ENCODE peak calls at places on chromosomes 11 and 22, in four cellular contexts. One of them, this sample, is unnamed.
A peak's percentile ranks its signal among the peaks of the same experiment; 100 is the strongest.

GRCh38 chr11:59187587-59187986 is 15.7 kb downstream of the DTX4 start:
- DNase-seq in HepG2: no peak
- DNase-seq in K562: no peak
- DNase-seq in A549: no peak
- DNase-seq in this sample: no peak

GRCh38 chr11:118870396-118871343 is 13.0 kb upstream of the CXCR5 start:
- DNase-seq in A549: no peak
- DNase-seq in HepG2: peak; percentile 28
- DNase-seq in K562: no peak
- DNase-seq in this sample: peak; percentile 57

GRCh38 chr11:65557280-65558001 is 718 bp downstream of the LTBP3 start:
- DNase-seq in HepG2: peak; percentile 63
- DNase-seq in K562: no peak
- DNase-seq in A549: no peak
- DNase-seq in this sample: no peak

GRCh38 chr11:44380009-44380313 is 70.0 kb upstream of the ALX4 start:
- DNase-seq in K562: no peak
- DNase-seq in A549: no peak
- DNase-seq in HepG2: no peak
- DNase-seq in this sample: no peak

GRCh38 chr22:46738961-46739870 is 1.2 kb upstream of the CERK start:
- DNase-seq in HepG2: peak; percentile 75
- DNase-seq in A549: peak; percentile 88
- DNase-seq in K562: peak; percentile 22
- DNase-seq in this sample: no peak

GRCh38 chr11:121928597-121929580 is 187.1 kb downstream of the BLID start:
- DNase-seq in A549: no peak
- DNase-seq in K562: no peak
- DNase-seq in HepG2: peak; percentile 85
- DNase-seq in this sample: no peak

GRCh38 chr11:9565822-9566560 is 7.5 kb upstream of the WEE1 start:
- DNase-seq in HepG2: peak; percentile 99
- DNase-seq in A549: peak; percentile 93
- DNase-seq in K562: peak; percentile 88
- DNase-seq in this sample: peak; percentile 84

GRCh38 chr11:86722041-86722440 is 49.6 kb upstream of the ME3 start:
- DNase-seq in K562: no peak
- DNase-seq in HepG2: no peak
- DNase-seq in A549: no peak
- DNase-seq in this sample: no peak

GRCh38 chr11:101880208-101880607 is 34.6 kb upstream of the CEP126 start:
- DNase-seq in HepG2: peak; percentile 75
- DNase-seq in K562: no peak
- DNase-seq in A549: no peak
- DNase-seq in this sample: no peak

DNA sequence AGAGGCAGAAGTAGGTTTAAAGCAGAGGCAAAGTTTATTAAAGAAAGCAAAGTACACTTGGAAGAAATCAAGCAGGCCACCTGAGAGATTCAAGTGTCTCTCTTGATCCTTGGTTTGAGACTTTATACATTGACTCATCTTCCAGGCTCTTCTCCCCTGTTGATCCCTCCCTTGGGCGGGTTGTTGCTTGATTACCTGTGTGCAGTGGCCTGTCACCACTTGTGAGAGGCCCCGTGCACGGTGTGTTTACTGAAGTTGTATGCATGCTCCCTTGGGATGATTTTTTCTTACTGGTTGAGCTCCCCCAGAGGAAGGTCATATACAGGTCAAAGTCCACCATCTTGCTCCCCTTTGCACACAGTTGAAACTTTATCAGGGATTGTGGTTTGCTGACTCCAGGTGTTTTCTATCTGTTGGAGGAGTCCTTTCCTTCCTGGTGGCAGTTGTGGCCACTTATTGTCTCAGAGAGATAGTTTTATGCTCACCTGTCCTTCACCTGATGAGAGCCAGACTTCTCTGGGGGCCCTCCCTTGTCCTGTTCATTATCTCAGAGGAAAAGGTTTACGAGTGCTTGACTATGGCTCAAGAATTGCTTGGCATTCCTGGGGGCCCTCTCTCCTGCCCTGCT is 16.3 kb upstream of the RBMXL2 start:
- DNase-seq in K562: peak; percentile 9
- DNase-seq in A549: no peak
- DNase-seq in HepG2: no peak
- DNase-seq in this sample: no peak
- TF ChIP-seq KDM1A in K562: no peak
- TF ChIP-seq KDM1A in A549: no peak
- TF ChIP-seq KDM1A in HepG2: no peak
- TF ChIP-seq KDM1A in this sample: no peak

GRCh38 chr22:43889366-43890253 is 2.2 kb downstream of the PNPLA5 start:
- DNase-seq in K562: no peak
- DNase-seq in HepG2: no peak
- DNase-seq in A549: no peak
- DNase-seq in this sample: no peak
- TF ChIP-seq ESRRA in K562: no peak
- TF ChIP-seq ESRRA in HepG2: no peak
- TF ChIP-seq ESRRA in A549: no peak
- TF ChIP-seq ESRRA in this sample: no peak

DNA sequence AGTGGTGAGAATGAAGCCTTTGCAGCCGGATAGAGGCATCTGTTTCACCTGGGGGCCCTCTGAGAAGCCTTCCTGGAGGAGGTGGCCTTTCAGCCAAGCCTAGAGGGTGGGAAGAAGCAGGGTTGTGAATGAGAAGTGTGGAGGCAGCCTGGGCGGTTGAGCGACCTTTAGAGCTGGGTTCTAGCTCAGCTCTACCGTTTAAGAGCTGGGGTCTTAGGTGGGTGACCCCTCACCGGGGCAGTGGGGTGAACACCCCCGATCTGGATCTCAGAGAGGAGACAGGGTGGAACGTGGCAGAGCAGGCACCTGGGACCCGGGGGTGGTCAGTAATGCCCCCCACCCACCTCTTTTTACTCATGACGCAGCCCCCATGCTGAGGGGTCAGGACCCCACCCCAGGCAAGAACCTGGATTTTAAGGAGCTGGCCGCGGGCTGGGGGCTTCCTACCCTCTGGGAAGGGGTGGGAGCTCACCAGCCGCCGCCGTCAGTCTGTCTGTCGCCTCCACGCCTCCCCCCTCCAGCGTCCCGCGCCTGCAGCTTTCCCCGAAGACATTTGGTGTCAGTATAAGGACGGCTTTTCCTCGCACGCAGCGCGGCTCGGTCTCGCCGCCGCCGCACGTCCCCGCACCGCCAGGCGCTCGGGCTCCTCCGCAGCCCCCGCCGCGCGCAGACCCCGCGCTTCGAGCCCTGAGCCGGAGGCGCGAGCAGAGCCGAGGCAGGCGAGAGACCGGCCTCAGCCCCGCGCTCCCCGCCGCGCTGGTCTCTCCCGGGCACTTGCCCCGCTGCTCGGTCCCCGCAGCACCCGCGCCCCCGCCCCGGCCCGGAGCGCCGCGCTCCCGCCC is 13.4 kb upstream of the CACNA1I start:
- DNase-seq in HepG2: no peak
- DNase-seq in A549: peak; percentile 38
- DNase-seq in K562: peak; percentile 61
- DNase-seq in this sample: no peak
- TF ChIP-seq KDM1A in HepG2: no peak
- TF ChIP-seq KDM1A in A549: no peak
- TF ChIP-seq KDM1A in K562: no peak
- TF ChIP-seq KDM1A in this sample: no peak

DNA sequence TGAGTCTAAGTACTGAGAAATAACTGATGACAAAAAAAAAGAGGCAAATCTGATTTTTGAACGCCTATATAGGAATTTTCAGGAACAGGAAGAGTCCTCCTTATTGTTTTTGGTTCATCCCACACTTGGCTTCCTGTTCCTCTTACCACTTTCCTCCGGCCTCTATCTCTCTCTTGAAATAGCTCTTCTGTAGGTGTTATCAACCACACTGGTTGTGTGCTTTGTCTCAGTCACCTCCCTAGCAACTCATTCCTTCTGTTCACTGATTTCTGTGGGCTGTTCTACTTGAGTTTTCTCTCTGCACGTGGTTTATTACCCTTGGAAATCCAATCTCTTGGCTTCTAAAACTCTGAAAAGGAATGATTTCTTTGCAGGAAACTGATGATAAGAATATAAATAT is 78.7 kb upstream of the C11orf87 start:
- DNase-seq in K562: no peak
- DNase-seq in A549: no peak
- DNase-seq in HepG2: no peak
- DNase-seq in this sample: no peak
- TF ChIP-seq ESRRA in K562: no peak
- TF ChIP-seq ESRRA in A549: no peak
- TF ChIP-seq ESRRA in HepG2: no peak
- TF ChIP-seq ESRRA in this sample: no peak

DNA sequence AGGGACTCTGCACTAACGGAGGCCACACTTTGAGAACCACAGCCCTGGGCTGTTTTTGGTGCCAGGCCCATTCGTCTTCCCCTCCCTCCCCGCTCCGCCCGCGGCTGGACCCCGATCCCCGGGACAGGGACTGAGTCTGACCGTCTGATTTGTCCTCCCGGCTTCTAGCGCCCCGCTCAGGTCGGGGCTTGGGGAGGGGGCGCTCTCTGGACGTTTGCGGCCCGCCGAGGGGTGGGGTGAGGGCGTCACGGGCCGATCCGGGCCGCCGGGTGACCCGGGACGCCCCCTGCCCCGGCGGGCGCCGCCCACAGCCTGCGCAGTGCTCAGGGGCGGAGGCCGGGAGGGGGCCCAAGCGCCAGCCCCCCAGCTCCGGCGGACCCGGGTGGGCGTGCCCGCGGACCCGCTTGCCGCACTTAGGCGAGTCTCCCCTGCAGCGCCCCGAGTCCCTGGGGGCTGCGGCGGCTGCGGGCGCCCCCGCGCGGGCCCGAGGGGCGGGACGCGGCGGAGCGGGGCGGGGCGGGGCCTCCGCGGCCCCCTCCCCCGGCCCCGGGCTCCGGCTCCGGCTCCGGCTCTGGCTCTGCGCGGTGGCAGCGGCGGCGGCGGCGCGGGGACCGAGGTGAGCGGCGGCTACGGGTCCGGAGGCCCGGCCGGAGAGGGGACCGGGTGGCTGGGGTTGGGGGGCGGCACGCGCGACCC is 33.7 kb upstream of the PRR5 start:
- DNase-seq in A549: no peak
- DNase-seq in HepG2: no peak
- DNase-seq in K562: peak; percentile 45
- DNase-seq in this sample: no peak
- TF ChIP-seq KDM1A in A549: no peak
- TF ChIP-seq KDM1A in HepG2: no peak
- TF ChIP-seq KDM1A in K562: no peak
- TF ChIP-seq KDM1A in this sample: no peak

GRCh38 chr11:76576166-76576565 is 94.4 kb downstream of the LRRC32 start:
- DNase-seq in K562: no peak
- DNase-seq in A549: no peak
- DNase-seq in HepG2: no peak
- DNase-seq in this sample: no peak
- TF ChIP-seq ESRRA in K562: no peak
- TF ChIP-seq ESRRA in A549: no peak
- TF ChIP-seq ESRRA in HepG2: no peak
- TF ChIP-seq ESRRA in this sample: no peak

GRCh38 chr22:23115369-23115768 is 26.4 kb downstream of the RSPH14 start:
- DNase-seq in HepG2: no peak
- DNase-seq in K562: no peak
- DNase-seq in A549: no peak
- DNase-seq in this sample: no peak
- TF ChIP-seq KDM1A in HepG2: no peak
- TF ChIP-seq KDM1A in K562: no peak
- TF ChIP-seq KDM1A in A549: no peak
- TF ChIP-seq KDM1A in this sample: no peak

GRCh38 chr11:8231979-8232378 is 31.7 kb downstream of the LMO1 start:
- DNase-seq in A549: no peak
- DNase-seq in K562: no peak
- DNase-seq in HepG2: no peak
- DNase-seq in this sample: no peak
- TF ChIP-seq ESRRA in A549: no peak
- TF ChIP-seq ESRRA in K562: no peak
- TF ChIP-seq ESRRA in HepG2: no peak
- TF ChIP-seq ESRRA in this sample: no peak

DNA sequence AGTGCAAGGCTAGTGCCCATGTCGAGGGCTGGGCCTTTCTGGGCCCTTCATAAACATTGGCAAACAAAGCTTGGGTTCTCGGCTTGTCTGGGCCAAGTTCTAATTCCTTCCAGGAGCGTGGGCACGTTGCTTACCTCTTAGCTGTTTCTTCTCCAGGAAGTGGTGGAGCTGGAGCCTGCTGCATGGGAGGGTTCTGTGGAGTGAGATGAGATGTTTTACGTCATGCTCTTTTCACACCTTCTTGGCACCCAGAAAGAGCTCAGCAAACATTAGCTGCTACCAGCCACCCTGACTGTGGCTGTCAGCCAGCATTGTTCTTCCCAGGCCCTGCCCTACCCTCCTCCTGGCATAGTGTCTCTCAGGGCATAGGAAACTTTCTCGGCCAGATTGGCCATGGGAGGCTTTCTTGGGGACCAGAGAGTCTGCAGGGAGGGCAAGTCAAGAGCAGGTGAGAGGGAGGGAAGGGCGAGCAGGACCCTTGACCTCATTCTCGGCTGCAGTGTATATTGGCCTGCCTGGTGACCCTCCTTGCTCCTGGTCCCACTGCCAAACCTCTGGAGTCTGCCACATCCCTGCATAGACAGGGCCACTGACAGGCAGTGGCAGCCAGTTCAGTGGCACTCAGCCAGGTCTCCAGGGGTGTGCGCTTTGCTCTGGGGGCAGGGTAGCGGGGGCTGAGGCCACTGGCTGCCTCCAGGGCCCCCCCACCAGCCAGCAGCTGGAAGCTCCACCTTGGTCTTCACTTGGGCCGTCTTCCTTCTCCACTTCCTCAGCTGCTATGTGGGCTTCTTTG is 98.8 kb downstream of the BCR start:
- DNase-seq in A549: peak; percentile 32
- DNase-seq in HepG2: no peak
- DNase-seq in K562: no peak
- DNase-seq in this sample: no peak
- TF ChIP-seq KDM1A in A549: no peak
- TF ChIP-seq KDM1A in HepG2: no peak
- TF ChIP-seq KDM1A in K562: no peak
- TF ChIP-seq KDM1A in this sample: no peak

This sample was measured in GM12878.